ENCODE peak calls at places on chromosome 10, in five cellular contexts. T is endothelial cell; W is nephron progenitor cell; V is activated naive CD4-positive, alpha-beta T cell treated with anti-CD3 and anti-CD28 coated beads for 36 hours; R is stimulated activated effector memory CD8-positive, alpha-beta T cell treated with anti-CD3 and anti-CD28 coated beads, Interleukin-12 subunit alpha, Interleukin-12 subunit beta, amount 100 ng/mL, for 72 hours. S is an unnamed sample.

GRCh38 chr10:133327651-133328357 is 8.9 kb downstream of the CALY start:
- DNase-seq in T (no peak), W (no peak), V (no peak), R (no peak), S (no peak)

GRCh38 chr10:122464575-122464974 is 3.2 kb downstream of the HTRA1 start:
- DNase-seq in T (no peak), W (no peak), V (no peak), R (no peak), S (no peak)

GRCh38 chr10:34637419-34637911 is 177.6 kb downstream of the PARD3 start:
- DNase-seq in T (peak), W (peak), V (peak), R (peak), S (peak)

GRCh38 chr10:116110736-116111135 is 162.3 kb downstream of the GFRA1 start:
- DNase-seq in T (no peak), W (no peak), V (no peak), R (no peak), S (no peak)

GRCh38 chr10:75024971-75025523 is 86.4 kb upstream of the SAMD8 start:
- DNase-seq in T (no peak), W (no peak), V (no peak), R (no peak), S (no peak)

GRCh38 chr10:22573820-22574569 is 140.4 kb downstream of the PIP4K2A start:
- DNase-seq in T (peak), W (no peak), V (peak), R (peak), S (peak)

GRCh38 chr10:131111474-131112080 is 199.9 kb downstream of the TCERG1L start:
- DNase-seq in T (no peak), W (peak), V (no peak), R (no peak), S (no peak)

GRCh38 chr10:86188326-86188725 is 178.3 kb downstream of the GRID1 start:
- DNase-seq in T (no peak), W (no peak), V (no peak), R (no peak), S (no peak)

GRCh38 chr10:130499541-130499940 is 363.4 kb downstream of the GLRX3 start:
- DNase-seq in T (no peak), W (no peak), V (no peak), R (no peak), S (no peak)

GRCh38 chr10:88270871-88271713 is 312.0 kb downstream of the RNLS start:
- DNase-seq in T (no peak), W (peak), V (peak), R (peak), S (no peak)

GRCh38 chr10:124589491-124590006 is 127.9 kb downstream of the LHPP start:
- DNase-seq in T (no peak), W (no peak), V (no peak), R (no peak), S (peak)

GRCh38 chr10:234708-235406 is 99.6 kb downstream of the ZMYND11 start:
- DNase-seq in T (no peak), W (no peak), V (no peak), R (no peak), S (peak)

GRCh38 chr10:109981641-109982040 is 26.1 kb upstream of the ADD3 start:
- DNase-seq in T (no peak), W (no peak), V (no peak), R (no peak), S (no peak)

GRCh38 chr10:104323721-104324686 is 14.3 kb downstream of the ITPRIP start:
- DNase-seq in T (no peak), W (no peak), V (peak), R (no peak), S (no peak)

GRCh38 chr10:131750171-131750895 is 150.5 kb upstream of the PPP2R2D start:
- DNase-seq in T (no peak), W (no peak), V (no peak), R (no peak), S (no peak)

GRCh38 chr10:59805043-59805442 is 51.8 kb upstream of the MRLN start:
- DNase-seq in T (peak), W (peak), V (peak), R (no peak), S (peak)

GRCh38 chr10:79376078-79376628 is 28.9 kb downstream of the PPIF start:
- DNase-seq in T (no peak), W (no peak), V (no peak), R (no peak), S (no peak)

GRCh38 chr10:90787906-90788491 is 69.8 kb downstream of the HTR7 start:
- DNase-seq in T (peak), W (peak), V (peak), R (no peak), S (peak)

GRCh38 chr10:98267894-98268693 is at the start of gene LOXL4:
- DNase-seq in T (no peak), W (peak), V (no peak), R (no peak), S (peak)

GRCh38 chr10:102654969-102655368 is 10.7 kb downstream of the TRIM8 start:
- DNase-seq in T (no peak), W (no peak), V (no peak), R (no peak), S (no peak)

GRCh38 chr10:30784896-30785605 is 155.5 kb upstream of the LYZL2 start:
- DNase-seq in T (peak), W (peak), V (peak), R (peak), S (peak)